ENCODE peak calls at places on chromosome 2, in eight cellular contexts. S is mammary epithelial cell, M is AG09319, P is RPMI7951, X is A172, V is Caki2, J is AG04450, H is GM10248. U is an unnamed sample.

GRCh38 chr2:119469661-119470297 is 38.1 kb downstream of the TMEM37 start:
- DNase-seq in S (no peak), M (no peak), P (no peak), X (no peak), V (no peak), J (no peak), H (no peak), U (no peak)

GRCh38 chr2:62410015-62410453 is 96.0 kb downstream of the TMEM17 start:
- DNase-seq in S (no peak), M (no peak), P (peak; percentile 9), X (no peak), V (no peak), J (no peak), H (no peak), U (peak; percentile 63)

GRCh38 chr2:162369577-162369976 is 25.6 kb downstream of the GCA start:
- DNase-seq in S (no peak), M (no peak), P (no peak), X (no peak), V (no peak), J (no peak), H (no peak), U (no peak)

GRCh38 chr2:106886916-106887758 is 1.2 kb upstream of the ST6GAL2 start:
- DNase-seq in S (peak; percentile 45), M (no peak), P (peak; percentile 62), X (no peak), V (peak; percentile 48), J (no peak), H (no peak), U (no peak)

GRCh38 chr2:233455006-233455405 is 100.7 kb downstream of the DGKD start:
- DNase-seq in S (no peak), M (no peak), P (no peak), X (no peak), V (no peak), J (no peak), H (no peak), U (no peak)

GRCh38 chr2:71545572-71546274 is 92.4 kb downstream of the DYSF start:
- DNase-seq in S (peak; percentile 30), M (peak; percentile 32), P (peak; percentile 63), X (peak; percentile 55), V (peak; percentile 41), J (peak; percentile 13), H (peak; percentile 72), U (peak; percentile 66)

GRCh38 chr2:11842324-11842723 is 95.9 kb downstream of the LPIN1 start:
- DNase-seq in S (no peak), M (no peak), P (peak; percentile 66), X (no peak), V (no peak), J (no peak), H (no peak), U (no peak)

GRCh38 chr2:233818639-233819621 is 35.4 kb downstream of the HJURP start:
- DNase-seq in S (no peak), M (no peak), P (no peak), X (no peak), V (no peak), J (no peak), H (no peak), U (no peak)

GRCh38 chr2:16652296-16653082 is 13.1 kb downstream of the CYRIA start:
- DNase-seq in S (no peak), M (no peak), P (no peak), X (peak; percentile 50), V (peak; percentile 91), J (no peak), H (no peak), U (no peak)

GRCh38 chr2:143294068-143294467 is 164.8 kb downstream of the ARHGAP15 start:
- DNase-seq in S (no peak), M (no peak), P (no peak), X (no peak), V (no peak), J (no peak), H (no peak), U (no peak)

GRCh38 chr2:199692489-199692888 is 158.5 kb downstream of the FTCDNL1 start:
- DNase-seq in S (no peak), M (no peak), P (peak; percentile 16), X (no peak), V (no peak), J (no peak), H (no peak), U (no peak)

GRCh38 chr2:148882051-148882450 is 7.0 kb downstream of the KIF5C start:
- DNase-seq in S (no peak), M (no peak), P (no peak), X (peak; percentile 12), V (no peak), J (no peak), H (no peak), U (no peak)